ENCODE peak calls at places on chromosomes 7 and 10, in five cellular contexts. N is AG04450; S is CD8-positive, alpha-beta T cell; Y is HCT116; P is hepatocyte. M is an unnamed sample.
A peak's percentile ranks its signal among the peaks of the same experiment; 100 is the strongest.

GRCh38 chr10:96642973-96643372 is 56.2 kb upstream of the TM9SF3 start:
- DNase-seq in N (no peak), S (peak; percentile 73), Y (peak; percentile 31), P (peak; percentile 55), M (peak; percentile 22)

GRCh38 chr10:69160809-69161225 is 19.2 kb upstream of the SUPV3L1 start:
- DNase-seq in N (no peak), S (no peak), Y (no peak), P (no peak), M (no peak)

GRCh38 chr7:92708105-92709042 is 118.2 kb upstream of the FAM133B start:
- DNase-seq in N (no peak), S (no peak), Y (no peak), P (no peak), M (no peak)

GRCh38 chr10:117501460-117502035 is 41.0 kb upstream of the EMX2 start:
- DNase-seq in N (no peak), S (no peak), Y (no peak), P (no peak), M (no peak)

GRCh38 chr10:27558612-27559020 is 54.5 kb downstream of the RAB18 start:
- DNase-seq in N (peak; percentile 15), S (peak; percentile 51), Y (peak; percentile 58), P (peak; percentile 76), M (no peak)

GRCh38 chr7:46386428-46387399 is 465.6 kb upstream of the IGFBP3 start:
- DNase-seq in N (no peak), S (no peak), Y (no peak), P (no peak), M (no peak)

GRCh38 chr7:105782391-105783063 is 93.9 kb downstream of the ATXN7L1 start:
- DNase-seq in N (peak; percentile 78), S (no peak), Y (no peak), P (no peak), M (no peak)

GRCh38 chr10:5285186-5285585 is 79.6 kb upstream of the UCN3 start:
- DNase-seq in N (no peak), S (no peak), Y (no peak), P (no peak), M (no peak)

GRCh38 chr10:561721-562120 is 127.7 kb downstream of the DIP2C start:
- DNase-seq in N (no peak), S (no peak), Y (no peak), P (no peak), M (no peak)

GRCh38 chr7:81190997-81191747 is 272.3 kb upstream of the SEMA3C start:
- DNase-seq in N (no peak), S (no peak), Y (peak; percentile 7), P (peak; percentile 28), M (no peak)

GRCh38 chr7:74373536-74373935 is 80.2 kb upstream of the GTF2IRD1 start:
- DNase-seq in N (no peak), S (no peak), Y (no peak), P (no peak), M (no peak)

GRCh38 chr10:125964558-125964957 is 68.2 kb downstream of the FANK1 start:
- DNase-seq in N (no peak), S (no peak), Y (no peak), P (no peak), M (no peak)

GRCh38 chr7:128076831-128077271 is 45.6 kb upstream of the LRRC4 start:
- DNase-seq in N (no peak), S (no peak), Y (no peak), P (peak; percentile 26), M (no peak)

GRCh38 chr7:44346063-44346462 is 20.7 kb upstream of the CAMK2B start:
- DNase-seq in N (no peak), S (no peak), Y (no peak), P (no peak), M (no peak)

GRCh38 chr7:1548438-1548831 is 7.6 kb downstream of the TMEM184A start:
- DNase-seq in N (no peak), S (no peak), Y (no peak), P (no peak), M (no peak)

GRCh38 chr10:16442914-16443313 is 6.1 kb downstream of the PTER start:
- DNase-seq in N (no peak), S (no peak), Y (no peak), P (no peak), M (no peak)

GRCh38 chr7:45413419-45413818 is 160.7 kb upstream of the ADCY1 start:
- DNase-seq in N (no peak), S (no peak), Y (no peak), P (no peak), M (no peak)

GRCh38 chr7:958221-959200 is 4.0 kb upstream of the ADAP1 start:
- DNase-seq in N (no peak), S (no peak), Y (no peak), P (no peak), M (no peak)

GRCh38 chr7:38257350-38257677 is 16.1 kb downstream of the TARP start:
- DNase-seq in N (no peak), S (no peak), Y (no peak), P (no peak), M (no peak)

GRCh38 chr7:139829654-139830130 is 628 bp downstream of the TBXAS1 start:
- DNase-seq in N (no peak), S (no peak), Y (no peak), P (no peak), M (no peak)

DNA sequence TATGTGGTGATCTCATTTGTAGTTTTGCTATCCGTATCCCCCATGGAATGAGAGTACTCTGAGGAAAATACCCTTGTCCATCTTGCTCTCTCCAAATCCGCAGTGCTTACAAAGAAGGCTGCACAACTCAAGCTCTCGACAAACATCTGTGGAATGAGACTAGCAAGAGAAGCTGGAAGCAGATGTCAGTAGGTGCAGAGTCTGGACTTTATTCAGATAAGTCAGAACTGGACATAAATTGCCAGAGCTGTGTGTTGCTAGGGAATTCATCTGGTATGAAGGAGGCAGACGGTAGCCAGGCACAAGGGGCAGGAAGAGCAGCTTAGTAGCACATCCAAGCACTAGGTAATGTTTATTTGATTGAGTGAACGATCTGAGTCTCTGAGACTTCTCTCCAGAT is 1046.2 kb downstream of the XPNPEP1 start:
- DNase-seq in N (peak; percentile 16), S (no peak), Y (no peak), P (peak; percentile 50), M (no peak)
- H3K27me3 ChIP-seq in N (no peaks in the 10 kb centered on the region), S (no peaks in the 10 kb centered on the region), Y (no peaks in the 10 kb centered on the region), P (no peaks in the 10 kb centered on the region), M (no peaks in the 10 kb centered on the region)

GRCh38 chr7:138554674-138555073 is 94.6 kb downstream of the TRIM24 start:
- DNase-seq in N (no peak), S (no peak), Y (no peak), P (no peak), M (no peak)
- H3K9me3 ChIP-seq in N (peaks cover 22% of the 10 kb centered on the region), S (peaks cover 27% of the 10 kb centered on the region), Y (peaks cover 20% of the 10 kb centered on the region), P (peaks cover 55% of the 10 kb centered on the region), M (peaks cover 44% of the 10 kb centered on the region)

GRCh38 chr10:113047151-113047550 is 97.1 kb downstream of the TCF7L2 start:
- DNase-seq in N (no peak), S (no peak), Y (no peak), P (no peak), M (no peak)
- H3K27ac ChIP-seq in N (no peak overlapping the region), S (no peak overlapping the region), Y (no peak overlapping the region), P (no peak overlapping the region), M (no peak overlapping the region)

GRCh38 chr10:97852277-97852676 is 2.6 kb downstream of the GOLGA7B start:
- DNase-seq in N (no peak), S (no peak), Y (no peak), P (no peak), M (no peak)
- H3K27me3 ChIP-seq in N (peaks cover 29% of the 10 kb centered on the region), S (no peaks in the 10 kb centered on the region), Y (peaks cover 7% of the 10 kb centered on the region), P (peaks cover 33% of the 10 kb centered on the region), M (no peaks in the 10 kb centered on the region)

GRCh38 chr7:157603716-157604115 is 266.9 kb downstream of the DNAJB6 start:
- DNase-seq in N (no peak), S (no peak), Y (no peak), P (no peak), M (no peak)
- H3K9me3 ChIP-seq in N (peaks cover 80% of the 10 kb centered on the region), S (no peaks in the 10 kb centered on the region), Y (no peaks in the 10 kb centered on the region), P (no peaks in the 10 kb centered on the region), M (no peaks in the 10 kb centered on the region)

GRCh38 chr7:108408294-108409004 is 47.8 kb downstream of the NRCAM start:
- DNase-seq in N (no peak), S (no peak), Y (no peak), P (no peak), M (no peak)
- H3K27ac ChIP-seq in N (no peak overlapping the region), S (no peak overlapping the region), Y (no peak overlapping the region), P (no peak overlapping the region), M (no peak overlapping the region)

DNA sequence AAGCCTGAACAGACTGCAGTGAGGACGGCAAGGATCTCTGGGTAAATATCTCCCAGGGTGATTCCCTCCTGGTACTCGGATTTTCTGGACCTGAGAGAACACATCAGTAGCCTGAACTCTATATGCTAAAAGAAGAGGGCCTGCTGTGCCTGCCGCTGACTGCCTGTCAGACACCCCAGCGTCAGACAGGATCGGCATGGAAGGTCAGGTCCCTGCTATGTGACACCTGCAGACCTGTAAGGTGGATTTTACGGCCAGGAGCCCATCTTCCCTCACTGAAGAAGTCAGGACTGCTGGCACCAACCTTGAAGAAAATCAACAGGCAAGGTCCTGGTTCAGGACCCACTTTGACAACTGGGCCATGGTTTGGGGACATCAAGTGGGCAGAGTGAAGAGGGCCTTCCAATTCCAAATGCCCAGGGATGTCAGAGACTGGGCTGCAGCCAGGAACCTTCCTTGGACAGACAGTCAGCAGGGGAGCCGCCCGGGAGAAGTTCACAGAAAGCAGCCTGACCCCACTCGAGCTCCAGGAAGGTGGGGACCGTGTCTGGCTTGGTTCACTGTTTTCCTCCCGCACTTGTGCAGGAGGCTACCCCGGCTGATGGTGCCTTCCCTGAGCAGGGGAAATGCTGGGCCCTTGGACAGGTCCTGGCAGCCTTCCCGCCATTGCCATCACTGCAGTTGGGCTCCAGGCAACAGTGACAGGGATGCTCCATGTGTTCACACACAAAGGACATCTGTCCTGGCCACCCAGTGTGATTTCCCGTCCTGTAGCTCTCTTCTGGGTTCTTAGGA is 91.8 kb upstream of the LANCL2 start:
- DNase-seq in N (no peak), S (no peak), Y (no peak), P (no peak), M (no peak)
- H3K27me3 ChIP-seq in N (peaks cover 45% of the 10 kb centered on the region), S (no peaks in the 10 kb centered on the region), Y (no peaks in the 10 kb centered on the region), P (no peaks in the 10 kb centered on the region), M (no peaks in the 10 kb centered on the region)

GRCh38 chr10:13079776-13080050 is 20.2 kb upstream of the OPTN start:
- DNase-seq in N (no peak), S (no peak), Y (no peak), P (peak; percentile 83), M (no peak)
- H3K9me3 ChIP-seq in N (peaks cover 41% of the 10 kb centered on the region), S (peaks cover 10% of the 10 kb centered on the region), Y (peaks cover 18% of the 10 kb centered on the region), P (no peaks in the 10 kb centered on the region), M (peaks cover 33% of the 10 kb centered on the region)